ENCODE peak calls at places on chromosomes 16 and 17, in eight cellular contexts. Z is AG09309, Y is C1 segment of cervical spinal cord, W is left colon, R is H9, L is Right ventricle myocardium superior, T is fibroblast of mammary gland, G is germinal center. M is an unnamed sample.

GRCh38 chr17:76497979-76498885 is 3.0 kb downstream of the RHBDF2 start:
- DNase-seq in W (peak), Y (peak), L (peak), T (peak), G (no peak), Z (peak), R (peak), M (peak)

GRCh38 chr17:59001158-59001814 is 105.4 kb downstream of the TRIM37 start:
- DNase-seq in G (peak), Z (no peak), Y (no peak), T (peak), L (no peak), W (peak), R (peak), M (peak)

GRCh38 chr17:80477647-80478478 is 1.5 kb upstream of the NPTX1 start:
- DNase-seq in R (peak), Z (no peak), Y (peak), G (no peak), L (no peak), T (peak), W (peak), M (no peak)

GRCh38 chr17:19647697-19648474 is 665 bp upstream of the ALDH3A2 start:
- DNase-seq in W (peak), T (peak), L (peak), Y (peak), G (peak), R (peak), Z (peak), M (peak)

GRCh38 chr17:76138234-76138895 is 2.7 kb downstream of the FOXJ1 start:
- DNase-seq in L (no peak), W (no peak), Z (no peak), T (no peak), R (peak), Y (peak), G (no peak), M (peak)

GRCh38 chr16:87241135-87241771 is 75.9 kb downstream of the C16orf95 start:
- DNase-seq in Y (no peak), L (no peak), Z (no peak), W (peak), T (no peak), G (no peak), R (no peak), M (no peak)

GRCh38 chr17:31750578-31750977 is 108.5 kb downstream of the COPRS start:
- DNase-seq in Z (no peak), G (no peak), W (no peak), T (no peak), R (no peak), Y (no peak), L (no peak), M (no peak)

GRCh38 chr16:50960517-50961202 is 190.4 kb downstream of the SALL1 start:
- DNase-seq in W (no peak), R (peak), G (no peak), L (peak), T (no peak), Y (no peak), Z (no peak), M (no peak)

GRCh38 chr17:46732754-46733398 is 85.6 kb downstream of the WNT3 start:
- DNase-seq in W (no peak), G (no peak), R (peak), L (no peak), T (no peak), Y (no peak), Z (no peak), M (no peak)

GRCh38 chr16:10988164-10988803 is 43.9 kb downstream of the CLEC16A start:
- DNase-seq in L (no peak), G (peak), T (no peak), W (no peak), R (peak), Z (no peak), Y (no peak), M (no peak)

GRCh38 chr16:4369006-4369766 is 2.5 kb upstream of the VASN start:
- DNase-seq in T (peak), Z (no peak), Y (no peak), W (no peak), G (no peak), L (no peak), R (no peak), M (no peak)

GRCh38 chr16:27112093-27112811 is 45.5 kb downstream of the C16orf82 start:
- DNase-seq in Z (no peak), G (no peak), L (no peak), W (no peak), R (no peak), T (no peak), Y (no peak), M (no peak)

GRCh38 chr16:70767377-70768204 is 33.4 kb downstream of the VAC14 start:
- DNase-seq in R (no peak), W (no peak), T (peak), Z (no peak), Y (no peak), L (no peak), G (no peak), M (no peak)

GRCh38 chr17:64780096-64781012 is 118.2 kb upstream of the SMURF2 start:
- DNase-seq in Y (no peak), T (no peak), L (peak), G (peak), R (peak), Z (no peak), W (peak), M (no peak)

GRCh38 chr17:2542056-2542455 is 30.4 kb upstream of the METTL16 start:
- DNase-seq in Z (no peak), R (no peak), T (no peak), G (no peak), L (no peak), Y (no peak), W (no peak), M (no peak)

GRCh38 chr17:50840311-50840851 is 5.0 kb downstream of the WFIKKN2 start:
- DNase-seq in G (no peak), R (peak), T (no peak), L (no peak), W (no peak), Z (no peak), Y (no peak), M (no peak)

GRCh38 chr16:66003196-66003595 is 363.3 kb upstream of the CDH5 start:
- DNase-seq in Z (no peak), T (peak), L (no peak), R (no peak), G (no peak), W (no peak), Y (no peak), M (no peak)

GRCh38 chr17:44314869-44315661 is 6.7 kb downstream of the RUNDC3A start:
- DNase-seq in T (no peak), R (peak), L (no peak), W (peak), G (peak), Z (no peak), Y (no peak), M (no peak)

GRCh38 chr17:64074704-64075484 is 54.5 kb upstream of the ICAM2 start:
- DNase-seq in Y (no peak), R (no peak), L (no peak), Z (peak), G (no peak), T (peak), W (no peak), M (no peak)

GRCh38 chr16:814974-815373 is 14.4 kb upstream of the GNG13 start:
- DNase-seq in Z (peak), G (no peak), L (no peak), Y (no peak), W (no peak), R (no peak), T (peak), M (no peak)

GRCh38 chr17:69870091-69870530 is 204.9 kb upstream of the KCNJ16 start:
- DNase-seq in G (no peak), L (no peak), W (no peak), Z (no peak), R (no peak), Y (no peak), T (peak), M (no peak)

GRCh38 chr17:45200701-45201100 is 21.0 kb upstream of the FMNL1 start:
- DNase-seq in Z (no peak), R (peak), G (no peak), T (peak), Y (no peak), W (no peak), L (peak), M (no peak)

GRCh38 chr17:27529230-27529796 is 73.1 kb downstream of the KSR1 start:
- DNase-seq in W (no peak), G (no peak), R (no peak), Y (no peak), Z (no peak), L (no peak), T (no peak), M (no peak)

GRCh38 chr17:80773243-80773991 is 218.2 kb upstream of the CHMP6 start:
- DNase-seq in L (peak), W (no peak), Y (peak), T (no peak), Z (no peak), G (no peak), R (peak), M (peak)

GRCh38 chr16:12245923-12246290 is 269.4 kb downstream of the SNX29 start:
- DNase-seq in G (no peak), W (no peak), L (no peak), R (no peak), T (no peak), Y (no peak), Z (no peak), M (no peak)

GRCh38 chr16:25707553-25707952 is 15.8 kb downstream of the HS3ST4 start:
- DNase-seq in L (no peak), T (no peak), R (no peak), W (no peak), Y (no peak), Z (no peak), G (no peak), M (no peak)

GRCh38 chr16:66750279-66751134 is 902 bp downstream of the DYNC1LI2 start:
- DNase-seq in Y (no peak), W (no peak), R (no peak), L (no peak), T (no peak), G (peak), Z (no peak), M (no peak)

GRCh38 chr16:10805362-10805761 is 13.2 kb downstream of the TVP23A start:
- DNase-seq in L (no peak), Y (no peak), Z (no peak), W (no peak), T (no peak), R (no peak), G (no peak), M (no peak)

GRCh38 chr16:22023505-22023904 is 15.6 kb downstream of the MOSMO start:
- DNase-seq in W (no peak), R (no peak), L (no peak), Y (no peak), G (no peak), T (no peak), Z (no peak), M (no peak)

GRCh38 chr16:30652005-30652296 is 1.2 kb downstream of the PRR14 start:
- DNase-seq in W (no peak), R (no peak), Y (no peak), T (no peak), L (no peak), G (no peak), Z (no peak), M (no peak)

GRCh38 chr16:1613728-1614225 is 1.6 kb downstream of the CRAMP1 start:
- DNase-seq in Z (no peak), R (no peak), T (no peak), L (no peak), W (peak), Y (no peak), G (peak), M (no peak)

GRCh38 chr17:80820331-80820730 is 171.3 kb upstream of the CHMP6 start:
- DNase-seq in Y (no peak), R (no peak), G (no peak), T (no peak), L (no peak), Z (no peak), W (no peak), M (no peak)

GRCh38 chr17:40069751-40070643 is 7.2 kb downstream of the THRA start:
- DNase-seq in W (peak), R (peak), L (no peak), Y (peak), Z (no peak), T (peak), G (no peak), M (peak)

GRCh38 chr16:65406076-65406475 is 284.2 kb upstream of the CDH11 start:
- DNase-seq in L (no peak), G (no peak), Z (no peak), W (no peak), R (no peak), Y (no peak), T (no peak), M (no peak)

M was measured in pons.